ENCODE peak calls at places on chromosomes 4 and X, in six cellular contexts. J, Q, X, G, K and U are unnamed samples.

GRCh38 chr4:42895452-42895851 is 2.9 kb downstream of the GRXCR1 start:
- DNase-seq in G (no peak), Q (no peak), K (no peak), J (no peak), X (no peak), U (no peak)

GRCh38 chrX:19839770-19840254 is 47.6 kb downstream of the SH3KBP1 start:
- DNase-seq in K (peak; percentile 42), J (no peak), G (no peak), Q (no peak), X (no peak), U (no peak)

GRCh38 chrX:102339312-102340298 is 92.6 kb downstream of the NXF2 start:
- DNase-seq in Q (no peak), K (peak; percentile 26), J (peak; percentile 2), G (no peak), X (no peak), U (no peak)

GRCh38 chr4:121873604-121874003 is 3.3 kb upstream of the BBS7 start:
- DNase-seq in X (no peak), G (no peak), J (no peak), Q (no peak), K (no peak), U (no peak)

GRCh38 chr4:20017035-20017434 is 234.7 kb upstream of the SLIT2 start:
- DNase-seq in G (no peak), X (no peak), Q (no peak), K (no peak), J (no peak), U (no peak)

GRCh38 chrX:119809185-119809666 is 17.8 kb upstream of the RPL39 start:
- DNase-seq in J (no peak), K (no peak), X (no peak), Q (no peak), G (no peak), U (no peak)

GRCh38 chrX:130108647-130109428 is 1.5 kb downstream of the ELF4 start:
- DNase-seq in G (no peak), J (no peak), Q (peak; percentile 70), K (no peak), X (no peak), U (peak; percentile 81)

GRCh38 chr4:127309360-127310095 is 323.2 kb upstream of the INTU start:
- DNase-seq in J (no peak), K (no peak), G (no peak), Q (no peak), X (no peak), U (no peak)

GRCh38 chr4:125522992-125523391 is 208.2 kb downstream of the FAT4 start:
- DNase-seq in Q (no peak), K (no peak), G (no peak), J (no peak), X (no peak), U (no peak)

GRCh38 chrX:128408842-128409241 is 356.6 kb upstream of the ACTRT1 start:
- DNase-seq in Q (no peak), G (no peak), K (no peak), J (no peak), X (no peak), U (no peak)

GRCh38 chr4:110122201-110122600 is 76.2 kb downstream of the ELOVL6 start:
- DNase-seq in G (no peak), X (no peak), K (no peak), Q (no peak), J (no peak), U (no peak)

GRCh38 chr4:152369903-152370296 is 166.0 kb downstream of the FBXW7 start:
- DNase-seq in X (no peak), G (no peak), Q (no peak), J (no peak), K (no peak), U (no peak)

GRCh38 chrX:19886888-19887531 is 390 bp downstream of the SH3KBP1 start:
- DNase-seq in X (peak; percentile 16), G (no peak), Q (peak; percentile 66), J (peak; percentile 2), K (no peak), U (no peak)

GRCh38 chrX:130637591-130637990 is 235.8 kb downstream of the RBMX2 start:
- DNase-seq in J (no peak), K (no peak), G (no peak), X (no peak), Q (no peak), U (no peak)

GRCh38 chr4:168621806-168622589 is 125.1 kb downstream of the PALLD start:
- DNase-seq in J (no peak), Q (no peak), X (no peak), K (no peak), G (no peak), U (no peak)

GRCh38 chr4:42806436-42806835 is 86.1 kb upstream of the GRXCR1 start:
- DNase-seq in X (no peak), G (no peak), J (no peak), Q (no peak), K (no peak), U (no peak)

GRCh38 chr4:168630445-168631187 is 133.8 kb downstream of the PALLD start:
- DNase-seq in G (no peak), J (no peak), Q (no peak), K (no peak), X (no peak), U (no peak)

GRCh38 chrX:118730500-118731247 is 3.3 kb downstream of the IL13RA1 start:
- DNase-seq in X (no peak), K (no peak), G (no peak), Q (no peak), J (no peak), U (no peak)

GRCh38 chrX:2432298-2432863 is 68.4 kb downstream of the DHRSX start:
- DNase-seq in J (no peak), G (no peak), X (no peak), K (no peak), Q (no peak), U (no peak)

GRCh38 chr4:106355193-106355592 is 13.4 kb downstream of the GIMD1 start:
- DNase-seq in K (no peak), Q (no peak), X (no peak), G (no peak), J (no peak), U (no peak)

GRCh38 chr4:168923526-168924194 is 86.4 kb downstream of the CBR4 start:
- DNase-seq in X (peak; percentile 7), Q (no peak), J (no peak), K (peak; percentile 53), G (peak; percentile 13), U (peak; percentile 73)

GRCh38 chrX:87572911-87573310 is 55.3 kb downstream of the KLHL4 start:
- DNase-seq in J (no peak), Q (no peak), K (no peak), G (no peak), X (no peak), U (no peak)

GRCh38 chrX:905828-906566 is 275.4 kb downstream of the SHOX start:
- DNase-seq in Q (no peak), X (no peak), J (no peak), G (no peak), K (no peak), U (no peak)

GRCh38 chr4:31613946-31614623 is 893.9 kb downstream of the PCDH7 start:
- DNase-seq in X (no peak), K (no peak), J (no peak), G (no peak), Q (no peak), U (no peak)

GRCh38 chrX:74593593-74593992 is 20.8 kb downstream of the RLIM start:
- DNase-seq in G (no peak), X (no peak), K (no peak), J (no peak), Q (no peak), U (no peak)

GRCh38 chrX:153969904-153970397 is 1.7 kb downstream of the HCFC1 start:
- DNase-seq in Q (no peak), X (no peak), G (peak; percentile 72), J (no peak), K (no peak), U (no peak)

GRCh38 chrX:32289356-32289755 is 922.0 kb downstream of the DMD start:
- DNase-seq in G (no peak), X (no peak), K (no peak), J (no peak), Q (no peak), U (no peak)

GRCh38 chr4:105622269-105622668 is 69.8 kb downstream of the ARHGEF38 start:
- DNase-seq in G (no peak), Q (no peak), X (no peak), J (no peak), K (no peak), U (no peak)

GRCh38 chrX:1325515-1326116 is 11.0 kb upstream of the IL3RA start:
- DNase-seq in X (no peak), K (no peak), J (no peak), G (no peak), Q (no peak), U (no peak)

GRCh38 chr4:174461438-174462106 is 60.7 kb downstream of the HPGD start:
- DNase-seq in G (no peak), J (no peak), X (no peak), Q (no peak), K (no peak), U (no peak)

GRCh38 chr4:108094923-108095482 is 73.7 kb downstream of the LEF1 start:
- DNase-seq in Q (no peak), X (no peak), G (no peak), K (no peak), J (no peak), U (no peak)

GRCh38 chrX:53285591-53285990 is 4.2 kb upstream of the IQSEC2 start:
- DNase-seq in J (no peak), K (no peak), X (no peak), Q (no peak), G (no peak), U (no peak)

GRCh38 chr4:40622913-40623312 is 6.8 kb downstream of the RBM47 start:
- DNase-seq in Q (no peak), K (no peak), G (no peak), X (no peak), J (no peak), U (no peak)

GRCh38 chr4:3829211-3829953 is 63.2 kb downstream of the ADRA2C start:
- DNase-seq in X (no peak), Q (no peak), J (no peak), K (no peak), G (no peak), U (no peak)

GRCh38 chr4:188719794-188720193 is 580.6 kb downstream of the TRIML1 start:
- DNase-seq in J (no peak), K (no peak), Q (no peak), G (no peak), X (no peak), U (no peak)

GRCh38 chrX:133859336-133859735 is 126.1 kb downstream of the GPC3 start:
- DNase-seq in K (no peak), Q (no peak), J (no peak), X (no peak), G (peak; percentile 0), U (no peak)

GRCh38 chrX:129981207-129981553 is 1.3 kb upstream of the BCORL1 start:
- DNase-seq in X (no peak), K (no peak), Q (no peak), J (no peak), G (no peak), U (peak; percentile 9)

GRCh38 chr4:870951-871350 is 45.0 kb upstream of the CPLX1 start:
- DNase-seq in Q (no peak), J (no peak), X (no peak), K (no peak), G (no peak), U (no peak)

GRCh38 chrX:21374994-21375794 is 976 bp downstream of the CNKSR2 start:
- DNase-seq in G (peak; percentile 10), Q (no peak), J (no peak), X (no peak), K (no peak), U (no peak)